ENCODE peak calls at places on chromosomes 6 and 20, in nine cellular contexts. U is occipital lobe, O is globus pallidus, B is transverse colon, G is amniotic epithelial cell, I is foreskin fibroblast, C is ureter, X is nephron progenitor cell, Q is NCI-H2171 treated with DMSO at 0.1 percent for 48 hours. P is an unnamed sample.

GRCh38 chr6:37779111-37779800 is 40.3 kb upstream of the ZFAND3 start:
- DNase-seq in U (no peak), O (no peak), B (no peak), G (no peak), I (no peak), C (no peak), X (no peak), Q (no peak), P (no peak)

GRCh38 chr6:96794980-96795379 is 42.3 kb downstream of the GPR63 start:
- DNase-seq in U (no peak), O (no peak), B (no peak), G (peak; percentile 86), I (no peak), C (no peak), X (no peak), Q (no peak), P (no peak)

GRCh38 chr6:15614277-15614676 is 48.6 kb downstream of the DTNBP1 start:
- DNase-seq in U (no peak), O (no peak), B (peak; percentile 12), G (no peak), I (no peak), C (no peak), X (no peak), Q (no peak), P (no peak)

GRCh38 chr6:114432380-114432779 is 89.6 kb upstream of the HS3ST5 start:
- DNase-seq in U (no peak), O (no peak), B (no peak), G (no peak), I (no peak), C (no peak), X (peak; percentile 22), Q (peak; percentile 98), P (no peak)

GRCh38 chr6:79373246-79373645 is 138.8 kb upstream of the HMGN3 start:
- DNase-seq in U (no peak), O (no peak), B (no peak), G (no peak), I (no peak), C (no peak), X (no peak), Q (no peak), P (no peak)

GRCh38 chr6:118750143-118750542 is 98.8 kb upstream of the CEP85L start:
- DNase-seq in U (no peak), O (no peak), B (no peak), G (peak; percentile 84), I (no peak), C (no peak), X (no peak), Q (no peak), P (no peak)

GRCh38 chr6:23446394-23447001 is 679.5 kb upstream of the NRSN1 start:
- DNase-seq in U (no peak), O (peak; percentile 72), B (no peak), G (peak; percentile 59), I (peak; percentile 25), C (no peak), X (peak; percentile 3), Q (peak; percentile 89), P (peak; percentile 83)

GRCh38 chr20:57514273-57514751 is 10.6 kb downstream of the CTCFL start:
- DNase-seq in U (no peak), O (peak; percentile 71), B (peak; percentile 79), G (peak; percentile 63), I (peak; percentile 51), C (peak; percentile 73), X (peak; percentile 68), Q (no peak), P (peak; percentile 80)

GRCh38 chr6:65569505-65569904 is 137.5 kb downstream of the EYS start:
- DNase-seq in U (no peak), O (no peak), B (no peak), G (no peak), I (no peak), C (no peak), X (no peak), Q (no peak), P (no peak)

GRCh38 chr6:157278171-157278570 is 45.1 kb downstream of the TMEM242 start:
- DNase-seq in U (no peak), O (no peak), B (no peak), G (no peak), I (no peak), C (no peak), X (no peak), Q (no peak), P (no peak)

GRCh38 chr20:57456116-57456515 is 64.9 kb downstream of the RBM38 start:
- DNase-seq in U (no peak), O (no peak), B (no peak), G (no peak), I (no peak), C (no peak), X (no peak), Q (no peak), P (no peak)

GRCh38 chr6:166716910-166717617 is 90.0 kb upstream of the RPS6KA2 start:
- DNase-seq in U (no peak), O (no peak), B (no peak), G (no peak), I (no peak), C (no peak), X (no peak), Q (no peak), P (peak; percentile 57)

GRCh38 chr6:33197431-33198048 is 2.9 kb downstream of the RXRB start:
- DNase-seq in U (no peak), O (peak; percentile 78), B (peak; percentile 37), G (peak; percentile 82), I (peak; percentile 54), C (no peak), X (peak; percentile 40), Q (peak; percentile 29), P (peak; percentile 74)

GRCh38 chr20:37558779-37559178 is 31.1 kb upstream of the BLCAP start:
- DNase-seq in U (no peak), O (no peak), B (no peak), G (no peak), I (no peak), C (no peak), X (no peak), Q (no peak), P (no peak)

GRCh38 chr6:126118058-126118759 is 131.9 kb downstream of the TRMT11 start:
- DNase-seq in U (no peak), O (no peak), B (no peak), G (no peak), I (no peak), C (no peak), X (no peak), Q (no peak), P (no peak)

GRCh38 chr6:131769385-131770141 is 38.3 kb upstream of the ENPP1 start:
- DNase-seq in U (no peak), O (no peak), B (no peak), G (no peak), I (no peak), C (no peak), X (no peak), Q (no peak), P (no peak)

GRCh38 chr20:4883051-4883450 is 118.3 kb downstream of the SLC23A2 start:
- DNase-seq in U (no peak), O (no peak), B (no peak), G (no peak), I (no peak), C (no peak), X (no peak), Q (no peak), P (no peak)

GRCh38 chr20:45629496-45630100 is at the start of gene WFDC10A:
- DNase-seq in U (no peak), O (peak; percentile 16), B (peak; percentile 47), G (peak; percentile 58), I (peak; percentile 30), C (peak; percentile 51), X (peak; percentile 50), Q (peak; percentile 56), P (peak; percentile 21)

GRCh38 chr6:137283940-137284910 is 65.0 kb upstream of the IFNGR1 start:
- DNase-seq in U (no peak), O (peak; percentile 49), B (no peak), G (no peak), I (no peak), C (no peak), X (no peak), Q (no peak), P (no peak)

GRCh38 chr6:18406955-18407738 is 20.0 kb downstream of the RNF144B start:
- DNase-seq in U (no peak), O (no peak), B (no peak), G (no peak), I (no peak), C (no peak), X (no peak), Q (no peak), P (no peak)

GRCh38 chr6:2877057-2877882 is 25.8 kb downstream of the SERPINB9 start:
- DNase-seq in U (no peak), O (no peak), B (peak; percentile 51), G (peak; percentile 92), I (peak; percentile 59), C (no peak), X (no peak), Q (no peak), P (no peak)

GRCh38 chr20:46520976-46521579 is 7.7 kb upstream of the ZNF334 start:
- DNase-seq in U (no peak), O (peak; percentile 40), B (peak; percentile 44), G (peak; percentile 68), I (peak; percentile 41), C (peak; percentile 59), X (peak; percentile 42), Q (peak; percentile 74), P (peak; percentile 77)

GRCh38 chr6:128713461-128713860 is 169.5 kb upstream of the LAMA2 start:
- DNase-seq in U (no peak), O (no peak), B (no peak), G (peak; percentile 4), I (peak; percentile 41), C (no peak), X (no peak), Q (no peak), P (no peak)

GRCh38 chr6:42226251-42227143 is 8.8 kb upstream of the MRPS10 start:
- DNase-seq in U (no peak), O (no peak), B (peak; percentile 71), G (peak; percentile 47), I (peak; percentile 73), C (peak; percentile 68), X (no peak), Q (no peak), P (no peak)

GRCh38 chr6:133764011-133764812 is 124.7 kb upstream of the TCF21 start:
- DNase-seq in U (no peak), O (no peak), B (no peak), G (peak; percentile 86), I (peak; percentile 54), C (no peak), X (no peak), Q (no peak), P (no peak)

GRCh38 chr6:37673436-37673835 is 24.2 kb downstream of the MDGA1 start:
- DNase-seq in U (no peak), O (no peak), B (no peak), G (no peak), I (no peak), C (no peak), X (no peak), Q (peak; percentile 96), P (peak; percentile 74)

GRCh38 chr20:1810572-1810925 is 84.7 kb upstream of the SIRPA start:
- DNase-seq in U (no peak), O (no peak), B (no peak), G (no peak), I (no peak), C (no peak), X (no peak), Q (no peak), P (no peak)

P was measured in G401.